ENCODE peak calls at places on chromosomes 6 and 20, in four cellular contexts. U is right cardiac atrium, H is NCI-H1436, X is AG09309. L is an unnamed sample.

GRCh38 chr6:5325173-5325572 is 63.9 kb downstream of the FARS2 start:
- DNase-seq in X (no peak), H (no peak), U (no peak), L (no peak)

GRCh38 chr20:41048475-41049242 is 20.0 kb downstream of the TOP1 start:
- DNase-seq in U (no peak), H (no peak), X (no peak), L (peak)

GRCh38 chr6:10395171-10395945 is 19.5 kb downstream of the TFAP2A start:
- DNase-seq in X (no peak), U (no peak), H (no peak), L (no peak)

GRCh38 chr6:654136-654535 is 2.8 kb downstream of the HUS1B start:
- DNase-seq in U (no peak), X (no peak), H (no peak), L (no peak)

GRCh38 chr6:162917506-162917905 is 189.7 kb downstream of the PACRG start:
- DNase-seq in X (peak), U (no peak), H (no peak), L (no peak)

GRCh38 chr6:69994251-69994650 is 127.9 kb downstream of the COL19A1 start:
- DNase-seq in U (no peak), H (no peak), X (no peak), L (no peak)

GRCh38 chr6:160439751-160440150 is 91.6 kb downstream of the SLC22A3 start:
- DNase-seq in H (no peak), X (no peak), U (no peak), L (no peak)

GRCh38 chr6:3410385-3411360 is 46.2 kb downstream of the SLC22A23 start:
- DNase-seq in U (peak), X (no peak), H (peak), L (peak)

GRCh38 chr6:33809619-33810018 is 5.8 kb upstream of the MLN start:
- DNase-seq in U (no peak), H (no peak), X (no peak), L (no peak)

GRCh38 chr20:36154696-36155628 is at the start of gene EPB41L1:
- DNase-seq in X (no peak), H (no peak), U (peak), L (no peak)

L was measured in CD8-positive, alpha-beta memory T cell.